ENCODE peak calls at places on chromosomes 4 and X, in six cellular contexts. X is heart left ventricle; Y is astrocyte; J is CD8-positive, alpha-beta T cell; A is sigmoid colon; W is heart right ventricle. M is an unnamed sample.

GRCh38 chr4:38456096-38456495 is 207.9 kb upstream of the KLF3 start:
- DNase-seq in W (no peak), Y (no peak), X (no peak), J (no peak), A (no peak), M (no peak)

GRCh38 chr4:109690690-109691410 is 12.4 kb downstream of the CASP6 start:
- DNase-seq in A (no peak), Y (no peak), W (no peak), J (no peak), X (no peak), M (no peak)

GRCh38 chr4:53932784-53933183 is 131.6 kb downstream of the CHIC2 start:
- DNase-seq in Y (peak), J (no peak), A (no peak), X (no peak), W (no peak), M (peak)

GRCh38 chrX:54452920-54453319 is 12.7 kb downstream of the TSR2 start:
- DNase-seq in X (no peak), J (no peak), Y (no peak), W (no peak), A (no peak), M (no peak)

GRCh38 chr4:14841801-14842748 is 160.2 kb upstream of the CPEB2 start:
- DNase-seq in X (peak), J (no peak), A (no peak), W (peak), Y (no peak), M (no peak)

GRCh38 chr4:102901804-102902203 is 33.0 kb downstream of the CISD2 start:
- DNase-seq in A (no peak), J (no peak), W (no peak), X (no peak), Y (no peak), M (no peak)

GRCh38 chrX:43880439-43880838 is 1.8 kb downstream of the MAOB start:
- DNase-seq in W (no peak), Y (no peak), A (no peak), X (no peak), J (no peak), M (no peak)

GRCh38 chrX:129953881-129954280 is 28.6 kb upstream of the BCORL1 start:
- DNase-seq in A (no peak), W (no peak), Y (no peak), J (no peak), X (no peak), M (no peak)

GRCh38 chr4:72467633-72468032 is 101.4 kb downstream of the ADAMTS3 start:
- DNase-seq in X (no peak), Y (no peak), J (no peak), W (no peak), A (no peak), M (no peak)

GRCh38 chr4:156970501-156971167 is 965 bp downstream of the PDGFC start:
- DNase-seq in J (no peak), A (peak), Y (no peak), W (peak), X (peak), M (no peak)

GRCh38 chr4:39526283-39526682 is 956 bp downstream of the UGDH start:
- DNase-seq in Y (no peak), X (no peak), J (no peak), W (no peak), A (no peak), M (no peak)

GRCh38 chr4:108725457-108725856 is 37.4 kb downstream of the ETNPPL start:
- DNase-seq in X (no peak), J (no peak), Y (no peak), A (no peak), W (no peak), M (no peak)

GRCh38 chrX:12799118-12799517 is 7.9 kb downstream of the PRPS2 start:
- DNase-seq in J (no peak), Y (no peak), W (no peak), A (no peak), X (no peak), M (no peak)

GRCh38 chrX:23896983-23897382 is 10.8 kb downstream of the APOO start:
- DNase-seq in J (no peak), A (no peak), Y (peak), W (no peak), X (no peak), M (no peak)

GRCh38 chr4:15543537-15544195 is 74.0 kb downstream of the CC2D2A start:
- DNase-seq in X (no peak), W (no peak), Y (no peak), J (no peak), A (no peak), M (no peak)

GRCh38 chrX:39309018-39309620 is 507.9 kb downstream of the MID1IP1 start:
- DNase-seq in X (no peak), W (no peak), Y (peak), J (no peak), A (no peak), M (no peak)

GRCh38 chrX:136446208-136446607 is 41.5 kb upstream of the BRS3 start:
- DNase-seq in Y (no peak), X (no peak), A (no peak), W (no peak), J (no peak), M (no peak)

GRCh38 chrX:153818571-153819397 is 11.6 kb downstream of the PDZD4 start:
- DNase-seq in W (peak), X (peak), Y (no peak), A (no peak), J (peak), M (no peak)

GRCh38 chr4:156971168-156971601 is 414 bp downstream of the PDGFC start:
- DNase-seq in J (no peak), W (peak), Y (no peak), A (peak), X (no peak), M (no peak)

GRCh38 chrX:139932077-139932900 is 564 bp downstream of the ATP11C start:
- DNase-seq in Y (no peak), J (peak), W (peak), X (peak), A (peak), M (peak)

GRCh38 chr4:165207016-165207430 is 338 bp upstream of the KLHL2 start:
- DNase-seq in X (no peak), Y (peak), J (no peak), W (no peak), A (peak), M (no peak)

GRCh38 chrX:47991263-47992092 is 12.3 kb downstream of the ZNF182 start:
- DNase-seq in X (no peak), A (no peak), Y (peak), W (no peak), J (no peak), M (no peak)

GRCh38 chr4:86582453-86582852 is 11.7 kb upstream of the PTPN13 start:
- DNase-seq in X (no peak), A (no peak), W (no peak), J (no peak), Y (no peak), M (no peak)

GRCh38 chr4:17155486-17155885 is 257.0 kb upstream of the LDB2 start:
- DNase-seq in J (no peak), A (no peak), X (no peak), Y (no peak), W (no peak), M (no peak)

GRCh38 chrX:80216086-80216485 is 201.5 kb downstream of the TBX22 start:
- DNase-seq in W (no peak), X (no peak), Y (no peak), J (no peak), A (no peak), M (no peak)

GRCh38 chr4:145546556-145546955 is 64.9 kb downstream of the SMAD1 start:
- DNase-seq in A (no peak), J (no peak), W (no peak), Y (peak), X (no peak), M (no peak)

GRCh38 chr4:145557720-145558119 is 61.5 kb upstream of the MMAA start:
- DNase-seq in A (peak), X (no peak), Y (peak), W (peak), J (no peak), M (peak)

GRCh38 chr4:145553375-145553774 is 65.8 kb upstream of the MMAA start:
- DNase-seq in J (no peak), A (no peak), Y (no peak), X (no peak), W (no peak), M (no peak)

GRCh38 chr4:145554691-145555090 is 64.5 kb upstream of the MMAA start:
- DNase-seq in Y (no peak), A (no peak), J (no peak), X (no peak), W (no peak), M (no peak)

DNA sequence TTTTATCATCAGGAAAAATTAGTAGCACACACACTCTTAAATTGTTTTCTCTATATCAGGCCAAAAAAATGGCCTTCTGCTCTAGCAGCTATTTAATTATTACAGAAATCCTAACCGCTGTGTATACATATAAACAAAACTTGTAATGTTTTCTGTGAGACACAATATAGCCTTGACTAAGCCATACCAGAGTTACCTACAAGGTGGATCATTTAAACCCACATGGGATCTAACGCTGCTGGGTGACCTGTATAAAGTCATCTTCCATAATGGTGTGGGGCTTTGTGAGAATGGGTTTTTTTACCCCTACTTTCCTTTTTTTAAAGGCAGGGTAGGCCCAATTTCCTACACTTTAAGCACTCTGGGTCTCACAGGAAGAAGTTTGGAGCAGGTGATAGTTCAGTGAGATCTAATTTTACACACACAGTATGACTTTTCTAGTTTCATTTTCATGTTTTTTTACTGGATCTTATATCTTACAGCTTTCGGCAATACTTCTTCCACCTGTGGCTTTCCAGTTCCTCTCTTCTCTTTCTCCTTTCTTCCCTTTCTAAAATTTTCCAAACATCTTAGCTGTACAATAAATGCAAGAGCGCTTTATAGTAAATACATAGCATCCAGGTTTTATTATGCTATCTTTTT is 66.9 kb upstream of the MMAA start:
- DNase-seq in X (no peak), A (no peak), Y (no peak), J (no peak), W (no peak), M (no peak)
- TF ChIP-seq CTCF in X (no peak), A (no peak), Y (no peak), J (no peak), W (no peak), M (no peak)

GRCh38 chrX:138929905-138930304 is 218.4 kb upstream of the FGF13 start:
- DNase-seq in W (no peak), J (no peak), Y (no peak), A (no peak), X (no peak), M (no peak)

GRCh38 chrX:138930546-138930945 is 219.0 kb upstream of the FGF13 start:
- DNase-seq in X (no peak), A (no peak), J (no peak), W (no peak), Y (no peak), M (no peak)

GRCh38 chrX:138921031-138921430 is 209.5 kb upstream of the FGF13 start:
- DNase-seq in A (no peak), W (no peak), Y (no peak), X (no peak), J (no peak), M (no peak)

GRCh38 chrX:138928737-138929459 is 217.4 kb upstream of the FGF13 start:
- DNase-seq in X (no peak), J (no peak), A (no peak), Y (no peak), W (no peak), M (no peak)

GRCh38 chrX:138925330-138925729 is 213.8 kb upstream of the FGF13 start:
- DNase-seq in J (no peak), W (no peak), Y (peak), X (no peak), A (no peak), M (peak)
- TF ChIP-seq CTCF in J (no peak), W (no peak), Y (no peak), X (no peak), A (no peak), M (no peak)

GRCh38 chrX:74065831-74066390 is 238.1 kb upstream of the ZCCHC13 start:
- DNase-seq in J (no peak), A (no peak), X (no peak), Y (no peak), W (no peak), M (no peak)
- TF ChIP-seq CTCF in J (no peak), A (no peak), X (no peak), Y (no peak), W (no peak), M (no peak)

GRCh38 chr4:68344785-68345184 is 5.1 kb downstream of the YTHDC1 start:
- DNase-seq in X (no peak), J (no peak), Y (no peak), W (no peak), A (no peak), M (no peak)

GRCh38 chr4:68346461-68346860 is 3.4 kb downstream of the YTHDC1 start:
- DNase-seq in A (no peak), Y (no peak), X (no peak), J (no peak), W (no peak), M (no peak)

GRCh38 chr4:68347845-68348244 is 2.0 kb downstream of the YTHDC1 start:
- DNase-seq in W (no peak), Y (no peak), X (no peak), A (no peak), J (no peak), M (no peak)

GRCh38 chr4:68348577-68348976 is 1.3 kb downstream of the YTHDC1 start:
- DNase-seq in W (no peak), X (no peak), Y (no peak), J (no peak), A (no peak), M (no peak)

DNA sequence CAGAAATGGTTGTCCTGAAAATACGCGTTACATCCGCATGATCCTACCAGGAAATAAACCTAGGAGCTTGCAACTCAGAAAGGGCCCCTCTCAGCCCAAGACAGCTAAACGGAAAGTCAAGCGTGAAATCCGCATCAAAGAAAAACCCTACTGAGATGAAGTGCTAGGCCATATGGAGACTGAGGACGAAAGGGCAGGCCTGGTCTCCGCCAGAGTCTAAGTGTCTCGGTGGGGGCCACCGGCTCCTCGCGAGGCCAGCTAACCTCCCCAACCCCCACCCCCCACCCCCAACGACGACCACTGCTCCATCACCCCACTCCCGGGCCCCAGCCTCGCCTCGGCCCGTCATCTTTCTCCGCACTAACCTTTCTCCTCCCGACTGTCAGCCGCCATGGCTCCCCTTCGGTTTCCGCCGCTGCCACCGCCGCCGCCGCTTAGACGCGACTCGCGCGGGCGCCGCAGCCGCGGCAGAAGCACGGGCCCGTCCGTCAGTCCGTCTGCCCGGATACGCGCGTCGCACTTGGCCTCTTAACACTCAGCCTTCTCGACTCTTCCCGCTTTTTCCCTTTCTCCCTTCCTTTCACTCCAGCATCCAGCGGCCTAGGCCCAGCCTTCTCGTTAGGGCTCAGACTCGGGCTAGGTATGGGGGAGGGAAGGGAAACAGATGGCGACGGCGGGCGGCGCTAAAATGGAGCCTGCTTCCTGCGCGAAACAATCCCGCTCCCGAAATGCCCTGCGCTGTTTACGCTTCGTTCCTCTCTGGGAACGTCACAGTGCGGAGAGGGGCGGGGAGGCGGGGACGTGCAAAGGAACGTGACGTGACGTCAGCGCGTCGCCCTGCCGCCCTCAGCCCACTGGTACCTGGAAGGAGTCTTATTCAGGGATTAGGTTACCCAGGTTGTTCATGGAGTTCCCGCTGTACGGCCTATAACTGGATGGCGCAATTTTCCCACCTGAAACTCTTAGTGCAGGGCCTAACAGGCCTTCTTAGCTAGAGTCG is at the start of gene YTHDC1:
- DNase-seq in A (peak), X (peak), Y (peak), W (peak), J (peak), M (peak)
- TF ChIP-seq CTCF in A (no peak), X (no peak), Y (no peak), W (no peak), J (no peak), M (no peak)

DNA sequence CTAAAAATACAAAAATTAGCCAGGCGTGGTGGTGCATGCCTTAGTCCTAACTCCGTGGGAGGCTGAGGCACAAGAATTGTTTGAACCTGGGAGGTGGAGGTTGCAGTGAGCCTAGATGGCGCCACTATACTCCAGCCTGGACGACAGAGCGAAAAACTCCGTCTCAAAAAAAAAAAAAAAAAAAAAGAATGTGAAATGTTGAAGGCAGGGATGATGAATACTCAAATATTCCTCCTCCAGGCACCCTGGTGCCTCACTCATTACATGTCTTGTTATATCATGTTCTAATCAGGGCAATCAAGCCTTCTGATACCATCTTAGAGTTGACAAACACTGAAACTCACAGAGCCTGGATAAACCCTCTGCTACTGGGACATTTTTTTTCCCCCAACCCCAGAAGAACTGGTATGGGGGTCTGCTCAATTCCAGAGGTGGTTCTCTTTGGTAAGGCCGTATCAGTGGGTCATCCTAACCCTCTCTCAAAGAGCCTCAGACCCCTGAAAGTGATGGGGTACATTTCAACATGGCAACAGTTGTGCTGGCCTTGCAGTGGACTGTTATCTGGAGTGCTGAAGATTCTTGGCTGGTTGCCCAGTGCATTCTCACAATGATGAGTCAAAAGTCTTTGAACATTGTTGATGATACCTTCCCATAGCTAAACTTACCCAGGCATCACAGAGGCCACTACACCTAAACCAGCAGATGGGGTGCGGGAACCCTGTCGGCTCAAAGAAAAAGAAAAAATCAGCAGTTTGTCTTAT is 2.4 kb upstream of the SH3KBP1 start:
- DNase-seq in J (no peak), A (no peak), Y (peak), W (no peak), X (no peak), M (no peak)
- TF ChIP-seq CTCF in J (no peak), A (no peak), Y (no peak), W (no peak), X (no peak), M (no peak)

GRCh38 chr4:46653842-46654241 is 255.2 kb downstream of the COX7B2 start:
- DNase-seq in W (no peak), Y (no peak), X (no peak), J (no peak), A (no peak), M (no peak)
- TF ChIP-seq CTCF in W (no peak), Y (no peak), X (no peak), J (no peak), A (no peak), M (no peak)